ENCODE peak calls at places on chromosome 13, in nine cellular contexts. W is adrenal gland, R is tibial nerve, E is heart left ventricle, Q is A549, D is ovary, Y is H1, A is IMR-90, X is transverse colon. B is an unnamed sample.

GRCh38 chr13:47726394-47726793 is 274.7 kb downstream of the SUCLA2 start:
- DNase-seq in R (no peak), X (no peak), D (no peak), E (no peak), A (no peak), Q (no peak), W (no peak), Y (no peak), B (no peak)

GRCh38 chr13:113171250-113172125 is 13.0 kb downstream of the PROZ start:
- DNase-seq in E (no peak), D (no peak), A (no peak), Y (no peak), X (no peak), Q (no peak), W (no peak), R (no peak), B (peak; percentile 63)

GRCh38 chr13:73505487-73505886 is 446.7 kb downstream of the KLF5 start:
- DNase-seq in Y (no peak), D (no peak), X (no peak), R (no peak), E (no peak), W (no peak), A (no peak), Q (no peak), B (no peak)

GRCh38 chr13:60620611-60621395 is 223.8 kb downstream of the TDRD3 start:
- DNase-seq in R (no peak), Q (no peak), D (no peak), X (no peak), A (no peak), E (no peak), W (no peak), Y (no peak), B (no peak)

GRCh38 chr13:69458013-69458412 is 649.6 kb upstream of the ATXN8OS start:
- DNase-seq in W (no peak), E (no peak), Q (no peak), Y (no peak), R (no peak), X (no peak), D (no peak), A (no peak), B (no peak)

GRCh38 chr13:26679411-26679810 is 81.2 kb downstream of the GPR12 start:
- DNase-seq in W (no peak), D (no peak), R (no peak), E (no peak), Y (no peak), A (peak; percentile 81), X (no peak), Q (no peak), B (no peak)

GRCh38 chr13:66443926-66444325 is 786.2 kb downstream of the PCDH9 start:
- DNase-seq in W (no peak), A (no peak), R (no peak), E (no peak), Y (no peak), D (no peak), Q (no peak), X (no peak), B (no peak)

GRCh38 chr13:109858319-109858718 is 71.9 kb upstream of the IRS2 start:
- DNase-seq in X (no peak), E (no peak), Q (no peak), Y (no peak), A (no peak), W (no peak), D (no peak), R (no peak), B (no peak)

GRCh38 chr13:37565425-37565824 is 33.1 kb downstream of the POSTN start:
- DNase-seq in Q (no peak), E (no peak), Y (no peak), R (no peak), W (no peak), D (no peak), X (no peak), A (no peak), B (no peak)

GRCh38 chr13:37561031-37561430 is 37.5 kb downstream of the POSTN start:
- DNase-seq in X (no peak), Q (no peak), D (no peak), Y (no peak), A (peak; percentile 0), W (no peak), E (no peak), R (no peak), B (no peak)
- TF ChIP-seq POLR2A in X (no peak), Q (no peak), D (no peak), Y (no peak), A (no peak), W (no peak), E (no peak), R (no peak), B (no peak)

DNA sequence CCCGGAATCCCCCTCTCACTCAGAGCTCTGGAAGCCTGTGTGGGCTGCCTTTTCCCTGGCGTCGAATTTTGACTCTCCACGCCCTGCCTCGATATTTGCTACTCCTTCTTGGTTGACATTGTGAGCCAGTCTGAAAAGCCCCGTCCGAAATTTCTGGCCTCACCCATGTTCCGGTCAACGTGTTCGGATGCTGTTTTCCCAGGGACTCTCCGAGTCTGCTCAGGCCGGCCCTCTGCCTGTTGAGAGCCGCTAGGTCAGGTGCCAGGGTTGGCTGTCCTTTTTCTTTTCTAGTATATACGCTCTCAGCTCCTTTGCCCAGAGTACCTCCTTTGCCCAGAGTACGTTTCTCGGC is 6.8 kb upstream of the DGKH start:
- DNase-seq in E (peak; percentile 69), A (peak; percentile 63), D (peak; percentile 64), W (peak; percentile 62), Y (peak; percentile 71), Q (peak; percentile 72), R (no peak), X (peak; percentile 62), B (peak; percentile 77)
- H3K4me3 ChIP-seq in E (peak overlapping the region; percentile 93), A (peak overlapping the region; percentile 95), D (peak overlapping the region; percentile 89), W (no peak overlapping the region), Y (peak overlapping the region; percentile 87), Q (peak overlapping the region; percentile 63), R (peak overlapping the region; percentile 95), X (peak overlapping the region; percentile 91), B (peak overlapping the region; percentile 90)

GRCh38 chr13:75679459-75679858 is 43.3 kb downstream of the LMO7 start:
- DNase-seq in Q (no peak), R (no peak), X (no peak), D (no peak), Y (no peak), W (no peak), E (no peak), A (no peak), B (no peak)

GRCh38 chr13:75669706-75670105 is 33.6 kb downstream of the LMO7 start:
- DNase-seq in Y (no peak), Q (no peak), X (no peak), W (no peak), D (no peak), E (no peak), R (no peak), A (no peak), B (no peak)

GRCh38 chr13:75670496-75670895 is 34.4 kb downstream of the LMO7 start:
- DNase-seq in W (no peak), A (peak; percentile 77), Q (no peak), E (no peak), X (no peak), Y (no peak), R (no peak), D (no peak), B (no peak)

DNA sequence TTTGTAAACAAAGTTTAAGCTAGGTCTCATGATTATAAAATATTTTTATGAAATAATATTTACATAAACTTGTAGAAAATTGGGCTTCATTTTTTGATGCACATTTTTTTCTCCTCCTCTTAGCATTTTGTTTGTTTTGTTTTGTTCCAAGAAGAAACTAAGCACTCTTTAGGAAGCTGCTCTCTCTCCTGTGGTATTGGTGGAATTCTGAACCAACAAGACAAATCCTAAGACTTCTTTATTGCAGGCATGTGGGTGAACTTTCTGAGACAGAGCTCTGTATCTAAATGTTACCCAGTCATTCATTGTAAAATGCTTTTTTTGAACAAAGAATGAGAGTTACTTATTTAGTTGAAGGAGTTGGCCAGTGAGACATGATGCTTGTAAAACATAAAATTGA is 39.3 kb downstream of the LMO7 start:
- DNase-seq in Q (no peak), R (no peak), Y (no peak), X (no peak), D (no peak), W (no peak), A (peak; percentile 31), E (no peak), B (no peak)
- H3K4me1 ChIP-seq in Q (peaks cover 4% of the 10 kb centered on the region), R (peaks cover 15% of the 10 kb centered on the region), Y (no peaks in the 10 kb centered on the region), X (no peaks in the 10 kb centered on the region), D (no peaks in the 10 kb centered on the region), W (no peaks in the 10 kb centered on the region), A (peaks cover 13% of the 10 kb centered on the region), E (no peaks in the 10 kb centered on the region), B (peaks cover 7% of the 10 kb centered on the region)

GRCh38 chr13:28046981-28047380 is 53.4 kb downstream of the FLT3 start:
- DNase-seq in Y (no peak), D (no peak), W (no peak), X (no peak), Q (peak; percentile 26), R (no peak), E (no peak), A (peak; percentile 94), B (no peak)
- TF ChIP-seq POLR2A in Y (no peak), D (no peak), W (no peak), X (no peak), Q (no peak), R (no peak), E (no peak), A (no peak), B (no peak)

GRCh38 chr13:111115051-111115840 is at the start of gene ARHGEF7:
- DNase-seq in E (no peak), R (no peak), A (no peak), Q (no peak), W (peak; percentile 5), Y (peak; percentile 77), D (peak; percentile 51), X (no peak), B (no peak)

GRCh38 chr13:111117289-111117688 is 2.2 kb downstream of the ARHGEF7 start:
- DNase-seq in R (no peak), Y (no peak), W (no peak), D (no peak), X (no peak), E (no peak), A (no peak), Q (no peak), B (no peak)

GRCh38 chr13:111116830-111117229 is 1.7 kb downstream of the ARHGEF7 start:
- DNase-seq in Q (no peak), R (no peak), D (no peak), X (no peak), E (no peak), Y (no peak), A (peak; percentile 14), W (no peak), B (no peak)

GRCh38 chr13:111114362-111115050 is 604 bp upstream of the ARHGEF7 start:
- DNase-seq in Y (no peak), D (peak; percentile 44), Q (no peak), X (peak; percentile 31), E (peak; percentile 61), W (peak; percentile 59), A (peak; percentile 43), R (no peak), B (peak; percentile 31)

GRCh38 chr13:111115841-111116500 is 861 bp downstream of the ARHGEF7 start:
- DNase-seq in Q (no peak), R (peak; percentile 59), W (peak; percentile 30), D (peak; percentile 56), E (peak; percentile 76), X (peak; percentile 29), Y (peak; percentile 56), A (peak; percentile 87), B (no peak)
- H3K4me3 ChIP-seq in Q (peak overlapping the region; percentile 55), R (peak overlapping the region; percentile 37), W (no peak overlapping the region), D (peak overlapping the region; percentile 47), E (peak overlapping the region; percentile 69), X (peak overlapping the region; percentile 71), Y (peak overlapping the region; percentile 78), A (peak overlapping the region; percentile 53), B (no peak overlapping the region)